ENCODE peak calls at places on chromosomes 1 and 21, in six cellular contexts. X, Y, O, G, A and W are unnamed samples.

GRCh38 chr1:181056560-181056959 is 22.8 kb downstream of the MR1 start:
- DNase-seq in X (no peak), Y (no peak), O (no peak), G (no peak), A (no peak), W (no peak)

GRCh38 chr1:216183427-216183826 is 239.8 kb downstream of the USH2A start:
- DNase-seq in X (no peak), Y (no peak), O (no peak), G (peak; percentile 20), A (no peak), W (no peak)

GRCh38 chr21:31918250-31918775 is 45.5 kb downstream of the HUNK start:
- DNase-seq in X (no peak), Y (no peak), O (no peak), G (no peak), A (no peak), W (no peak)

GRCh38 chr1:61116421-61116820 is 34.1 kb downstream of the NFIA start:
- DNase-seq in X (no peak), Y (no peak), O (no peak), G (no peak), A (no peak), W (no peak)

GRCh38 chr1:246428542-246429308 is 78.4 kb downstream of the SMYD3 start:
- DNase-seq in X (no peak), Y (peak; percentile 93), O (no peak), G (peak; percentile 92), A (peak; percentile 26), W (no peak)

GRCh38 chr1:209612646-209613350 is 29.3 kb downstream of the CAMK1G start:
- DNase-seq in X (no peak), Y (no peak), O (no peak), G (no peak), A (no peak), W (no peak)

GRCh38 chr1:213737398-213738040 is 250.3 kb upstream of the PROX1 start:
- DNase-seq in X (no peak), Y (no peak), O (no peak), G (no peak), A (no peak), W (no peak)

GRCh38 chr1:233614743-233615521 is 1.0 kb downstream of the KCNK1 start:
- DNase-seq in X (no peak), Y (no peak), O (no peak), G (peak; percentile 9), A (no peak), W (no peak)

GRCh38 chr21:28308516-28308915 is 684.2 kb downstream of the LTN1 start:
- DNase-seq in X (no peak), Y (no peak), O (no peak), G (peak; percentile 4), A (no peak), W (no peak)

GRCh38 chr1:92459871-92460320 is 26.8 kb downstream of the GFI1 start:
- DNase-seq in X (no peak), Y (no peak), O (no peak), G (no peak), A (no peak), W (no peak)

GRCh38 chr1:40042337-40042736 is 1.8 kb downstream of the CAP1 start:
- DNase-seq in X (no peak), Y (no peak), O (no peak), G (peak; percentile 27), A (peak; percentile 26), W (no peak)

GRCh38 chr1:10495942-10496341 is 21.2 kb downstream of the PEX14 start:
- DNase-seq in X (no peak), Y (no peak), O (no peak), G (no peak), A (no peak), W (no peak)

GRCh38 chr1:165050246-165050645 is 306.3 kb downstream of the LMX1A start:
- DNase-seq in X (no peak), Y (no peak), O (no peak), G (no peak), A (no peak), W (no peak)

GRCh38 chr1:74763714-74764301 is 30.9 kb downstream of the TYW3 start:
- DNase-seq in X (no peak), Y (no peak), O (no peak), G (no peak), A (no peak), W (no peak)

GRCh38 chr1:77228836-77229235 is 9.6 kb upstream of the PIGK start:
- DNase-seq in X (no peak), Y (no peak), O (no peak), G (peak; percentile 10), A (no peak), W (no peak)

GRCh38 chr1:12244078-12244477 is 14.2 kb downstream of the VPS13D start:
- DNase-seq in X (no peak), Y (no peak), O (no peak), G (no peak), A (peak; percentile 36), W (no peak)

GRCh38 chr1:54798206-54798605 is 2.9 kb downstream of the TTC22 start:
- DNase-seq in X (no peak), Y (no peak), O (no peak), G (no peak), A (no peak), W (no peak)

GRCh38 chr1:12001249-12001917 is 17.9 kb upstream of the MIIP start:
- DNase-seq in X (no peak), Y (no peak), O (no peak), G (peak; percentile 29), A (peak; percentile 26), W (no peak)

GRCh38 chr1:197614916-197615692 is 160.2 kb downstream of the DENND1B start:
- DNase-seq in X (no peak), Y (peak; percentile 21), O (no peak), G (peak; percentile 62), A (no peak), W (no peak)

GRCh38 chr1:112887599-112888303 is 68.2 kb downstream of the SLC16A1 start:
- DNase-seq in X (no peak), Y (no peak), O (no peak), G (peak; percentile 25), A (peak; percentile 48), W (no peak)

GRCh38 chr1:29856663-29857224 is 620.4 kb downstream of the PTPRU start:
- DNase-seq in X (no peak), Y (no peak), O (no peak), G (no peak), A (no peak), W (no peak)

GRCh38 chr1:118711356-118711755 is 276.8 kb downstream of the TBX15 start:
- DNase-seq in X (no peak), Y (no peak), O (no peak), G (no peak), A (no peak), W (no peak)

GRCh38 chr1:71743862-71744261 is 538.5 kb downstream of the NEGR1 start:
- DNase-seq in X (no peak), Y (no peak), O (no peak), G (no peak), A (no peak), W (no peak)

GRCh38 chr1:203287109-203287893 is 18.0 kb upstream of the BTG2 start:
- DNase-seq in X (no peak), Y (no peak), O (peak; percentile 64), G (no peak), A (peak; percentile 28), W (peak; percentile 55)

GRCh38 chr1:179310721-179311120 is 17.1 kb downstream of the SOAT1 start:
- DNase-seq in X (no peak), Y (peak; percentile 79), O (no peak), G (peak; percentile 37), A (peak; percentile 59), W (no peak)

GRCh38 chr1:174998569-174999215 is 1.1 kb upstream of the CACYBP start:
- DNase-seq in X (no peak), Y (no peak), O (no peak), G (peak; percentile 74), A (no peak), W (peak; percentile 41)

GRCh38 chr1:55021965-55022546 is 17.3 kb upstream of the PCSK9 start:
- DNase-seq in X (peak; percentile 53), Y (peak; percentile 72), O (peak; percentile 3), G (peak; percentile 95), A (peak; percentile 96), W (peak; percentile 78)

GRCh38 chr1:247576514-247576913 is 11.6 kb upstream of the OR2G2 start:
- DNase-seq in X (no peak), Y (no peak), O (no peak), G (peak; percentile 4), A (peak; percentile 5), W (no peak)

GRCh38 chr1:25811384-25812082 is 8.2 kb upstream of the MTFR1L start:
- DNase-seq in X (no peak), Y (no peak), O (no peak), G (no peak), A (no peak), W (no peak)

GRCh38 chr1:166133276-166133841 is 33.4 kb downstream of the FAM78B start:
- DNase-seq in X (no peak), Y (no peak), O (no peak), G (peak; percentile 22), A (no peak), W (no peak)

GRCh38 chr21:33539612-33540011 is 2.3 kb downstream of the GART start:
- DNase-seq in X (no peak), Y (peak; percentile 41), O (no peak), G (no peak), A (peak; percentile 74), W (no peak)

GRCh38 chr1:153513023-153513422 is 22.8 kb downstream of the S100A6 start:
- DNase-seq in X (no peak), Y (no peak), O (no peak), G (no peak), A (no peak), W (no peak)

GRCh38 chr21:37460196-37460595 is 93.6 kb downstream of the DYRK1A start:
- DNase-seq in X (no peak), Y (no peak), O (no peak), G (no peak), A (no peak), W (no peak)

GRCh38 chr1:67437961-67438360 is 7.8 kb upstream of the SERBP1 start:
- DNase-seq in X (no peak), Y (no peak), O (no peak), G (no peak), A (no peak), W (no peak)

GRCh38 chr1:15696956-15697521 is 12.9 kb downstream of the PLEKHM2 start:
- DNase-seq in X (no peak), Y (no peak), O (no peak), G (no peak), A (no peak), W (no peak)

GRCh38 chr21:29105218-29105617 is 25.2 kb upstream of the MAP3K7CL start:
- DNase-seq in X (no peak), Y (no peak), O (no peak), G (peak; percentile 14), A (peak; percentile 37), W (no peak)

GRCh38 chr1:87252406-87252805 is 76.3 kb upstream of the LMO4 start:
- DNase-seq in X (no peak), Y (peak; percentile 6), O (no peak), G (no peak), A (no peak), W (no peak)